ENCODE peak calls at places on chromosome 7, in nine cellular contexts. I is aorta; K is effector memory CD4-positive, alpha-beta T cell; H is neural progenitor cell; P is body of pancreas; S is A673; V is fibroblast of mammary gland; R is fibroblast of the aortic adventitia; O is AG04449. F is an unnamed sample.

GRCh38 chr7:150468241-150468640 is 17.8 kb downstream of the GIMAP8 start:
- DNase-seq in I (no peak), K (no peak), H (no peak), P (no peak), S (no peak), V (no peak), R (no peak), O (no peak), F (no peak)

GRCh38 chr7:98996162-98996552 is 117.8 kb downstream of the TRRAP start:
- DNase-seq in I (peak; percentile 15), K (no peak), H (no peak), P (no peak), S (no peak), V (no peak), R (no peak), O (no peak), F (no peak)

GRCh38 chr7:111210996-111211395 is 120.1 kb downstream of the LRRN3 start:
- DNase-seq in I (no peak), K (no peak), H (no peak), P (no peak), S (no peak), V (peak; percentile 37), R (peak; percentile 61), O (no peak), F (no peak)

GRCh38 chr7:137874390-137874789 is 27.6 kb upstream of the DGKI start:
- DNase-seq in I (no peak), K (no peak), H (no peak), P (no peak), S (no peak), V (peak; percentile 99), R (peak; percentile 97), O (peak; percentile 92), F (no peak)

GRCh38 chr7:156608176-156608478 is 32.4 kb upstream of the RNF32 start:
- DNase-seq in I (no peak), K (no peak), H (no peak), P (no peak), S (no peak), V (no peak), R (no peak), O (no peak), F (peak; percentile 73)

GRCh38 chr7:155729847-155730246 is 82.4 kb downstream of the SHH start:
- DNase-seq in I (no peak), K (no peak), H (no peak), P (peak; percentile 79), S (peak; percentile 21), V (peak; percentile 15), R (no peak), O (no peak), F (no peak)

GRCh38 chr7:45143616-45144015 is 14.0 kb upstream of the RAMP3 start:
- DNase-seq in I (peak; percentile 4), K (no peak), H (no peak), P (no peak), S (no peak), V (peak; percentile 39), R (no peak), O (no peak), F (no peak)

GRCh38 chr7:116290740-116291139 is 80.4 kb downstream of the TES start:
- DNase-seq in I (no peak), K (no peak), H (peak; percentile 12), P (no peak), S (peak; percentile 40), V (no peak), R (peak; percentile 7), O (no peak), F (no peak)

GRCh38 chr7:79302281-79302680 is 151.2 kb downstream of the MAGI2 start:
- DNase-seq in I (no peak), K (no peak), H (no peak), P (no peak), S (no peak), V (no peak), R (no peak), O (no peak), F (no peak)

DNA sequence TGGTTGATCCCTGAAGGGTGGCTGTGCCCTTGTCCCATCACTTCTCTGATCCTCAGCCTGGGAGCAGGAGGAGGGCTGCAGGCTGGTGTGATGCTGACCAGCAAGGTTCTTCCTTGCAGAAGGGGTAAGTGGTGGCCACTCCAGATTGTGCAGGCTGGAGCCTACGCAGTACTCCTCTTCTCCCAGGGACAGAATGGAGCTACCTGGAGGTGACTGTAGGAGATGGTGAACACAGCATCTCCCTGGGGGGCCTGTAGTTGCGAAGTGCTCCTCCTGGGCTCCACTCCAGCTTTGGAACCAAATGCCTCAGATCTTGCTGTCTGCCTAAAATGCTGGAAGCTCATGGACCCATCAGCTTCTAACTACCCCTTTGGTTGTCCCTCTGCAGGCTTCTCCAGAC is 323.6 kb upstream of the PODXL start:
- DNase-seq in I (no peak), K (no peak), H (no peak), P (no peak), S (no peak), V (no peak), R (no peak), O (no peak), F (no peak)
- H3K4me3 ChIP-seq in I (no peak overlapping the region), K (no peak overlapping the region), H (no peak overlapping the region), P (no peak overlapping the region), S (no peak overlapping the region), V (no peak overlapping the region), R (no peak overlapping the region), O (no peak overlapping the region), F (no peak overlapping the region)

DNA sequence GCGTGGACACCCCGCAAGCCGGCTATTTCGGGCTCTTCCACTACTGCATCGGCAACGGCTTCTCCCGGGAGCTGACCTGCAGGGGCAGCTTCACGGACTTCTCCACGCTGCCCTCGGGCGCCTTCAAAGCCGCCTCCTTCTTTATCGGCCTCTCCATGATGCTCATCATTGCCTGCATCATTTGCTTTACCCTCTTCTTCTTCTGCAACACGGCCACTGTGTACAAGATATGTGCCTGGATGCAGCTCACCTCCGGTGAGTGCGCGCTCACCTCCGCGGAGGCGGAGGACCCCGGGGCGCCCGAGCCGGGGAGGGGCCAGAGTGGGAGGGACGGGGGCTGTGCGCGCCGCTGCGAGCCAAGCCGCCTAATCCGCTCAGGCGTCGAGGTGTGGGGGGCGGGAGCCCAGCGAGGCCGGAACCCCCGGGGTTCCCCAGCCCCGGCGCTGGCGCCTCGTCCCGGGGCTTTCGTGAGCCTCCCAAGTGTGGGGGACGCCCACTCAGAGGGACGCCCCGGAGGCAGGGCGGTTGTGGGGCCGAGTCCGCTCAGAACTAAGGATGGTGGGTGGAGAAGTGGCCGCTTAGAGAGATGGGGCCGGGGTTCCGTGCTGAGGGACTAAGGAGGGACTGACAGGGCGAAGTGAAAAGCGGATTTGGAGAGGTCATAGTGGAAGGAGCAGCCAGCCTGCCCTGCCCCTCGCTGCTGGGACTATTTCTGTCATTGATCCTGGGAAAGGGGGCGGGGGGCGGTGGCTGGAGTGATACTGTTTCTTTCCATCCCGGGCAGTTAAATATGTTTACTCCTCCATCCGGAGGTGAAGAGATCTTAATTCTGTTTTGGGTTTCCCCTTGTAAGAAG is 795 bp downstream of the LHFPL3 start:
- DNase-seq in I (no peak), K (no peak), H (peak; percentile 57), P (no peak), S (no peak), V (no peak), R (no peak), O (no peak), F (no peak)
- H3K4me3 ChIP-seq in I (no peak overlapping the region), K (no peak overlapping the region), H (peak overlapping the region; percentile 61), P (no peak overlapping the region), S (peak overlapping the region; percentile 3), V (no peak overlapping the region), R (peak overlapping the region; percentile 25), O (peak overlapping the region; percentile 44), F (no peak overlapping the region)

DNA sequence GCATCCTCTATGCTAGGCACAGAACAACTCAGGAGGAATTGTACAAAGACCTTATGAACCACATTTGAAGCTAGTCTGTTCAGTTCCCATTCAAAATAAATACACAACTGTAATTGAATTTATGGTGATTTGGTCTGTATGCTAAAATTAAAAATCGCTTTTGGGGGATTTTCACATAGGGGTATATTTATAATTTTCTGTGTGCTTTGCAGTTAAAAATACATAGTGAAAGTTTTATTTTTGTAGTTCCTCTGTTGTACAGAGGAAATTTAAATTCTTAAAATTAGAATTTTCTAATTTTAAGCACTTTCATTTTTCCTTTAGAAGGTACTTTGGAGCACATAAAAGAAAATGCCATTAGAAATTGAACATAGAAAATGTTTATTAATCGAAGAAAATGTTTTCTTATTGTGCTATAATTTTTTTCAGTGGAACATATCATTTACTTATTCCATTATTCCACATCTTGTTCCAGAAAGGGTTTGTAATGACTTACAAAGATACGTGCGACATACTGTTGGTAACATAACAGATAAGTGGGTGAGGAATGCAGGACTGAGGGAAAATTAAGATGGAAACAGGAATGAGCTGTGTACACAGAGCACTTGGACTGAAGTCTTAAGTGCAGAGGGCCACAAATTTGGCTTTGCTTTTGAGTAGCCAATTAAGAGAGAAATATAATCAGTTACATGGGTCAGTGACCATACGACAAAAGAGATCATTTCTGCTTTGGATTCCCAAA is 7.0 kb downstream of the RABGEF1 start:
- DNase-seq in I (no peak), K (no peak), H (peak; percentile 38), P (no peak), S (no peak), V (no peak), R (peak; percentile 13), O (no peak), F (no peak)
- H3K4me3 ChIP-seq in I (no peak overlapping the region), K (no peak overlapping the region), H (no peak overlapping the region), P (no peak overlapping the region), S (no peak overlapping the region), V (no peak overlapping the region), R (no peak overlapping the region), O (no peak overlapping the region), F (no peak overlapping the region)

GRCh38 chr7:24891173-24891787 is 88.7 kb downstream of the OSBPL3 start:
- DNase-seq in I (no peak), K (no peak), H (no peak), P (no peak), S (peak; percentile 82), V (no peak), R (no peak), O (no peak), F (no peak)

GRCh38 chr7:24894670-24895221 is 85.2 kb downstream of the OSBPL3 start:
- DNase-seq in I (no peak), K (no peak), H (peak; percentile 43), P (no peak), S (no peak), V (no peak), R (peak; percentile 25), O (no peak), F (no peak)

GRCh38 chr7:24899905-24900304 is 80.1 kb downstream of the OSBPL3 start:
- DNase-seq in I (no peak), K (no peak), H (no peak), P (no peak), S (no peak), V (no peak), R (no peak), O (no peak), F (no peak)

GRCh38 chr7:24898691-24899090 is 81.3 kb downstream of the OSBPL3 start:
- DNase-seq in I (no peak), K (no peak), H (no peak), P (no peak), S (no peak), V (peak; percentile 59), R (no peak), O (no peak), F (no peak)

DNA sequence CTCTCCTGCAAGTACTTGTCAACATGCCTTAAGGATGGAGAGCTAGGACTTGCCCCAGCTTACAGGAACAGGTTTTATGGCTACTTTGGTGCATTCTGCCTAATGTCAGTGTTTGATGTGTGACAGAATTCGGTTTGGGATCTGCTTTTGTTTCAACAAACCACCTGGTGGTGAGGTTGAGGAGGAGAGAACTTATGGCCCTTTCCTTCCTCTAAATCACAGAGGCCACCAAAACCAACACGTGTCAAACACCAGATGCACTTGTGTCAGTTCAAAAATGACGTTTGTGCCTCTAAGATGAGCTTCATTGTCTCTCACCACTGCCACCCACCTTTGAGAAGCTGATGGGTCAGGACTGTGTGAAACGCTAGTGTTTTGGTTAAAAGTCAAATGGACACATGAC is 83.9 kb downstream of the OSBPL3 start:
- DNase-seq in I (no peak), K (no peak), H (no peak), P (no peak), S (no peak), V (no peak), R (no peak), O (no peak), F (no peak)
- H3K4me3 ChIP-seq in I (no peak overlapping the region), K (no peak overlapping the region), H (no peak overlapping the region), P (no peak overlapping the region), S (no peak overlapping the region), V (no peak overlapping the region), R (no peak overlapping the region), O (no peak overlapping the region), F (no peak overlapping the region)

F was measured in left lung.